ENCODE peak calls at places on chromosomes 11 and 22, in seven cellular contexts. One of them, this sample, is unnamed.
A peak's percentile ranks its signal among the peaks of the same experiment; 100 is the strongest.

GRCh38 chr22:49284931-49285330 is 542.7 kb downstream of the BRD1 start:
- DNase-seq in stomach: no peak
- DNase-seq in fibroblast of lung: no peak
- DNase-seq in lung: no peak
- DNase-seq in tibial artery: no peak
- DNase-seq in cardiac muscle cell: no peak
- DNase-seq in K562: no peak
- DNase-seq in this sample: no peak

GRCh38 chr11:10561947-10562346 is 6.5 kb downstream of the LYVE1 start:
- DNase-seq in lung: no peak
- DNase-seq in stomach: no peak
- DNase-seq in tibial artery: no peak
- DNase-seq in K562: no peak
- DNase-seq in fibroblast of lung: no peak
- DNase-seq in cardiac muscle cell: no peak
- DNase-seq in this sample: no peak

GRCh38 chr11:72764503-72764902 is 12.3 kb upstream of the ARAP1 start:
- DNase-seq in K562: no peak
- DNase-seq in stomach: peak; percentile 70
- DNase-seq in lung: peak; percentile 64
- DNase-seq in cardiac muscle cell: no peak
- DNase-seq in tibial artery: no peak
- DNase-seq in fibroblast of lung: no peak
- DNase-seq in this sample: no peak

GRCh38 chr22:49979587-49980264 is 19.2 kb downstream of the PIM3 start:
- DNase-seq in stomach: peak; percentile 70
- DNase-seq in tibial artery: peak; percentile 25
- DNase-seq in lung: no peak
- DNase-seq in cardiac muscle cell: no peak
- DNase-seq in K562: peak; percentile 45
- DNase-seq in fibroblast of lung: peak; percentile 29
- DNase-seq in this sample: peak; percentile 65

GRCh38 chr22:47210112-47210657 is 447.7 kb downstream of the TBC1D22A start:
- DNase-seq in lung: peak; percentile 21
- DNase-seq in fibroblast of lung: no peak
- DNase-seq in K562: no peak
- DNase-seq in cardiac muscle cell: no peak
- DNase-seq in tibial artery: no peak
- DNase-seq in stomach: peak; percentile 11
- DNase-seq in this sample: no peak

GRCh38 chr11:2752204-2752772 is 52.5 kb upstream of the KCNQ1OT1 start:
- DNase-seq in fibroblast of lung: peak; percentile 78
- DNase-seq in lung: no peak
- DNase-seq in cardiac muscle cell: no peak
- DNase-seq in stomach: no peak
- DNase-seq in K562: no peak
- DNase-seq in tibial artery: no peak
- DNase-seq in this sample: peak; percentile 27

GRCh38 chr22:38947321-38948112 is 9.9 kb upstream of the APOBEC3A start:
- DNase-seq in fibroblast of lung: no peak
- DNase-seq in cardiac muscle cell: no peak
- DNase-seq in K562: no peak
- DNase-seq in lung: no peak
- DNase-seq in tibial artery: no peak
- DNase-seq in stomach: no peak
- DNase-seq in this sample: no peak

GRCh38 chr22:19941365-19942070 is at the start of the genes COMT and TXNRD2:
- DNase-seq in stomach: peak; percentile 81
- DNase-seq in lung: peak; percentile 67
- DNase-seq in K562: peak; percentile 100
- DNase-seq in tibial artery: peak; percentile 61
- DNase-seq in cardiac muscle cell: peak; percentile 65
- DNase-seq in fibroblast of lung: peak; percentile 59
- DNase-seq in this sample: peak; percentile 60

GRCh38 chr22:27546157-27546556 is 255.4 kb downstream of the MN1 start:
- DNase-seq in stomach: no peak
- DNase-seq in K562: no peak
- DNase-seq in cardiac muscle cell: no peak
- DNase-seq in fibroblast of lung: no peak
- DNase-seq in lung: no peak
- DNase-seq in tibial artery: no peak
- DNase-seq in this sample: no peak

GRCh38 chr11:72643547-72643946 is 30.7 kb downstream of the PDE2A start:
- DNase-seq in lung: no peak
- DNase-seq in fibroblast of lung: peak; percentile 14
- DNase-seq in tibial artery: peak; percentile 39
- DNase-seq in stomach: no peak
- DNase-seq in K562: no peak
- DNase-seq in cardiac muscle cell: no peak
- DNase-seq in this sample: peak; percentile 22

GRCh38 chr11:127334466-127334865 is 333.9 kb upstream of the KIRREL3 start:
- DNase-seq in lung: no peak
- DNase-seq in stomach: no peak
- DNase-seq in fibroblast of lung: no peak
- DNase-seq in cardiac muscle cell: no peak
- DNase-seq in tibial artery: no peak
- DNase-seq in K562: no peak
- DNase-seq in this sample: no peak

GRCh38 chr22:39456262-39457046 is at the start of gene MGAT3:
- DNase-seq in stomach: no peak
- DNase-seq in lung: no peak
- DNase-seq in cardiac muscle cell: no peak
- DNase-seq in tibial artery: no peak
- DNase-seq in K562: no peak
- DNase-seq in fibroblast of lung: no peak
- DNase-seq in this sample: no peak

GRCh38 chr22:24827305-24827704 is 21.3 kb downstream of the SGSM1 start:
- DNase-seq in stomach: peak; percentile 83
- DNase-seq in cardiac muscle cell: no peak
- DNase-seq in K562: no peak
- DNase-seq in tibial artery: no peak
- DNase-seq in fibroblast of lung: no peak
- DNase-seq in lung: peak; percentile 42
- DNase-seq in this sample: no peak

GRCh38 chr11:94586978-94587377 is 19.8 kb downstream of the PIWIL4 start:
- DNase-seq in stomach: no peak
- DNase-seq in cardiac muscle cell: no peak
- DNase-seq in K562: no peak
- DNase-seq in lung: no peak
- DNase-seq in tibial artery: no peak
- DNase-seq in fibroblast of lung: no peak
- DNase-seq in this sample: no peak

GRCh38 chr11:21411114-21411513 is 741.7 kb downstream of the NELL1 start:
- DNase-seq in tibial artery: no peak
- DNase-seq in cardiac muscle cell: no peak
- DNase-seq in K562: no peak
- DNase-seq in stomach: no peak
- DNase-seq in lung: no peak
- DNase-seq in fibroblast of lung: no peak
- DNase-seq in this sample: no peak

GRCh38 chr11:95547186-95547585 is 242.4 kb downstream of the FAM76B start:
- DNase-seq in tibial artery: no peak
- DNase-seq in stomach: no peak
- DNase-seq in fibroblast of lung: no peak
- DNase-seq in K562: no peak
- DNase-seq in lung: no peak
- DNase-seq in cardiac muscle cell: no peak
- DNase-seq in this sample: no peak

GRCh38 chr22:46025973-46026906 is 49.3 kb upstream of the WNT7B start:
- DNase-seq in lung: no peak
- DNase-seq in cardiac muscle cell: no peak
- DNase-seq in fibroblast of lung: no peak
- DNase-seq in stomach: no peak
- DNase-seq in K562: no peak
- DNase-seq in tibial artery: peak; percentile 18
- DNase-seq in this sample: no peak

GRCh38 chr22:46028069-46028991 is 51.4 kb upstream of the WNT7B start:
- DNase-seq in K562: no peak
- DNase-seq in lung: no peak
- DNase-seq in tibial artery: peak; percentile 13
- DNase-seq in cardiac muscle cell: no peak
- DNase-seq in stomach: no peak
- DNase-seq in fibroblast of lung: no peak
- DNase-seq in this sample: no peak

GRCh38 chr22:46027219-46028068 is 50.5 kb upstream of the WNT7B start:
- DNase-seq in fibroblast of lung: no peak
- DNase-seq in stomach: peak; percentile 76
- DNase-seq in cardiac muscle cell: peak; percentile 57
- DNase-seq in K562: peak; percentile 59
- DNase-seq in tibial artery: peak; percentile 59
- DNase-seq in lung: no peak
- DNase-seq in this sample: no peak

GRCh38 chr22:46025225-46025972 is 48.4 kb upstream of the WNT7B start:
- DNase-seq in fibroblast of lung: no peak
- DNase-seq in K562: no peak
- DNase-seq in lung: no peak
- DNase-seq in stomach: no peak
- DNase-seq in cardiac muscle cell: no peak
- DNase-seq in tibial artery: no peak
- DNase-seq in this sample: no peak

GRCh38 chr22:46026907-46027218 is 49.9 kb upstream of the WNT7B start:
- DNase-seq in K562: no peak
- DNase-seq in stomach: no peak
- DNase-seq in cardiac muscle cell: no peak
- DNase-seq in fibroblast of lung: no peak
- DNase-seq in tibial artery: peak; percentile 16
- DNase-seq in lung: no peak
- DNase-seq in this sample: no peak
- H3K4me3 ChIP-seq in K562: no peak overlapping the region
- H3K4me3 ChIP-seq in stomach: peak overlapping the region; percentile 52
- H3K4me3 ChIP-seq in cardiac muscle cell: peak overlapping the region; percentile 28
- H3K4me3 ChIP-seq in fibroblast of lung: peak overlapping the region; percentile 24
- H3K4me3 ChIP-seq in tibial artery: peak overlapping the region; percentile 49
- H3K4me3 ChIP-seq in lung: no peak overlapping the region
- H3K4me3 ChIP-seq in this sample: no peak overlapping the region

DNA sequence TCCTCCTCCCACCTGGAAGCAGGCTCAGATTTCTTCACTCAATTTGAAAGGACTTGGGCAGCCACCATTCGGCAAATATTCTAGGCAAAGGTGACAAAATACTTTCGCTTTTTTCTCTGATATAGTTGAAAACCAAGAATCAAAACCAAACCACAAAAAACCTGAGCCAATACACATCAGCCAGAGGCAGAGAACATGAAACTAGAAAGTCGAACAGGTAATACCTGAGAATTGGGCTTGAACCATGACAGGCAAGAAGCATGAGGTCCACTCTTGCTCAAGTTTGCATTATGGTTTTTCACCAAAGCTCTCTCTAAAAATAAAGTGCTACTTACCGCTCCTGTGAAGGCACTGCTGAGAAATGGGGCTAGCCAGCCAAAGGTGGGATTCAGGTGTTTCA is 26.2 kb upstream of the LDLRAD3 start:
- DNase-seq in tibial artery: no peak
- DNase-seq in cardiac muscle cell: no peak
- DNase-seq in lung: no peak
- DNase-seq in fibroblast of lung: no peak
- DNase-seq in stomach: no peak
- DNase-seq in K562: no peak
- DNase-seq in this sample: no peak
- TF ChIP-seq CTCF in tibial artery: no peak
- TF ChIP-seq CTCF in cardiac muscle cell: no peak
- TF ChIP-seq CTCF in lung: no peak
- TF ChIP-seq CTCF in fibroblast of lung: no peak
- TF ChIP-seq CTCF in stomach: no peak
- TF ChIP-seq CTCF in K562: no peak
- TF ChIP-seq CTCF in this sample: no peak

DNA sequence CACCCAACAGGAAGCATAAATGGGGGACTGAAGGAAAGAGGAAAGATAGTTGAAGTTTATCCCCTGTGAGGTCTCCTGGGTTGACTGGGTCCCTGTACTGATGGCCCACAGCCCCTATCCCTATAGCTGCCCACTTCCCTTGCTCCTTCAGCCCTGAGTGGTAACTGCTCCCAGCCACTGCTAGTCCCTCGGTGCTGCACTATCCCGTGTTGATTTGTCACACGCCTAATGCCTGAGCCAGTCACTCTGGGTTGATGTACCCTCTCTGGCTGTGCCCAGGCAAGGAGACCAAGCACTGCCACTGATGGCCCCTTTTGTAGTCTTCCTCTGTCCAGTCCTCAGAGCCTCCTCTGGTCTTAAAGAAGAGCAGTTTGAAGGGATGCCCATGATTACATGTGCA is 9.6 kb downstream of the GDPD5 start:
- DNase-seq in fibroblast of lung: no peak
- DNase-seq in K562: no peak
- DNase-seq in lung: no peak
- DNase-seq in cardiac muscle cell: no peak
- DNase-seq in stomach: no peak
- DNase-seq in tibial artery: no peak
- DNase-seq in this sample: no peak
- H3K4me3 ChIP-seq in fibroblast of lung: no peak overlapping the region
- H3K4me3 ChIP-seq in K562: no peak overlapping the region
- H3K4me3 ChIP-seq in lung: no peak overlapping the region
- H3K4me3 ChIP-seq in cardiac muscle cell: no peak overlapping the region
- H3K4me3 ChIP-seq in stomach: no peak overlapping the region
- H3K4me3 ChIP-seq in tibial artery: no peak overlapping the region
- H3K4me3 ChIP-seq in this sample: no peak overlapping the region

GRCh38 chr22:37905534-37906363 is at the start of gene MICALL1:
- DNase-seq in fibroblast of lung: peak; percentile 79
- DNase-seq in K562: peak; percentile 88
- DNase-seq in cardiac muscle cell: peak; percentile 89
- DNase-seq in tibial artery: peak; percentile 54
- DNase-seq in stomach: peak; percentile 87
- DNase-seq in lung: peak; percentile 61
- DNase-seq in this sample: peak; percentile 70
- TF ChIP-seq CTCF in fibroblast of lung: no peak
- TF ChIP-seq CTCF in K562: peak; percentile 65
- TF ChIP-seq CTCF in cardiac muscle cell: no peak
- TF ChIP-seq CTCF in tibial artery: peak; percentile 41
- TF ChIP-seq CTCF in stomach: no peak
- TF ChIP-seq CTCF in lung: no peak
- TF ChIP-seq CTCF in this sample: no peak

GRCh38 chr11:40280161-40281054 is 1179.0 kb downstream of the LRRC4C start:
- DNase-seq in lung: no peak
- DNase-seq in fibroblast of lung: no peak
- DNase-seq in stomach: no peak
- DNase-seq in tibial artery: peak; percentile 44
- DNase-seq in cardiac muscle cell: no peak
- DNase-seq in K562: no peak
- DNase-seq in this sample: no peak
- H3K4me3 ChIP-seq in lung: no peak overlapping the region
- H3K4me3 ChIP-seq in fibroblast of lung: no peak overlapping the region
- H3K4me3 ChIP-seq in stomach: no peak overlapping the region
- H3K4me3 ChIP-seq in tibial artery: no peak overlapping the region
- H3K4me3 ChIP-seq in cardiac muscle cell: no peak overlapping the region
- H3K4me3 ChIP-seq in K562: no peak overlapping the region
- H3K4me3 ChIP-seq in this sample: no peak overlapping the region

GRCh38 chr11:45852712-45853101 is 5.4 kb downstream of the CRY2 start:
- DNase-seq in cardiac muscle cell: no peak
- DNase-seq in K562: no peak
- DNase-seq in lung: no peak
- DNase-seq in tibial artery: no peak
- DNase-seq in fibroblast of lung: no peak
- DNase-seq in stomach: no peak
- DNase-seq in this sample: no peak
- TF ChIP-seq CTCF in cardiac muscle cell: no peak
- TF ChIP-seq CTCF in K562: peak; percentile 45
- TF ChIP-seq CTCF in lung: no peak
- TF ChIP-seq CTCF in tibial artery: no peak
- TF ChIP-seq CTCF in fibroblast of lung: no peak
- TF ChIP-seq CTCF in stomach: no peak
- TF ChIP-seq CTCF in this sample: no peak